ENCODE peak calls at places on chromosomes 4 and X, in ten cellular contexts. O, G, P, F, L, Z, B, Q, E and R are unnamed samples.

GRCh38 chrX:150533863-150534262 is 34.6 kb upstream of the MTM1 start:
- DNase-seq in O (no peak), G (no peak), P (no peak), F (no peak), L (no peak), Z (no peak), B (no peak), Q (no peak), E (no peak), R (no peak)

GRCh38 chrX:70449457-70449966 is 4.9 kb downstream of the DLG3 start:
- DNase-seq in O (no peak), G (no peak), P (no peak), F (no peak), L (no peak), Z (no peak), B (no peak), Q (no peak), E (no peak), R (no peak)

GRCh38 chr4:5052424-5052702 is 1.1 kb downstream of the STK32B start:
- DNase-seq in O (no peak), G (no peak), P (no peak), F (no peak), L (no peak), Z (no peak), B (no peak), Q (no peak), E (no peak), R (peak)

GRCh38 chr4:173214231-173214630 is 45.6 kb downstream of the GALNT7 start:
- DNase-seq in O (no peak), G (no peak), P (no peak), F (no peak), L (no peak), Z (no peak), B (no peak), Q (no peak), E (no peak), R (no peak)

GRCh38 chr4:57373971-57374370 is 263.8 kb upstream of the IGFBP7 start:
- DNase-seq in O (no peak), G (no peak), P (no peak), F (no peak), L (no peak), Z (no peak), B (no peak), Q (no peak), E (no peak), R (no peak)

GRCh38 chrX:1386338-1387127 is 5.4 kb downstream of the SLC25A6 start:
- DNase-seq in O (no peak), G (no peak), P (no peak), F (no peak), L (peak), Z (no peak), B (no peak), Q (no peak), E (no peak), R (peak)

GRCh38 chr4:180909279-180909678 is 1333.9 kb upstream of the TENM3 start:
- DNase-seq in O (peak), G (no peak), P (peak), F (no peak), L (no peak), Z (peak), B (no peak), Q (no peak), E (no peak), R (no peak)

GRCh38 chr4:186190456-186191265 is 706 bp upstream of the CYP4V2 start:
- DNase-seq in O (no peak), G (no peak), P (peak), F (no peak), L (peak), Z (peak), B (no peak), Q (no peak), E (peak), R (peak)

GRCh38 chr4:2891294-2891693 is 47.6 kb downstream of the ADD1 start:
- DNase-seq in O (no peak), G (no peak), P (peak), F (no peak), L (no peak), Z (peak), B (no peak), Q (no peak), E (no peak), R (no peak)

GRCh38 chrX:9341305-9342201 is 123.3 kb upstream of the TBL1X start:
- DNase-seq in O (no peak), G (no peak), P (peak), F (no peak), L (peak), Z (peak), B (peak), Q (peak), E (peak), R (peak)

GRCh38 chrX:23907106-23907495 is 637 bp downstream of the APOO start:
- DNase-seq in O (no peak), G (no peak), P (no peak), F (no peak), L (no peak), Z (no peak), B (no peak), Q (no peak), E (no peak), R (no peak)

GRCh38 chr4:80538276-80538926 is 202.9 kb downstream of the CFAP299 start:
- DNase-seq in O (no peak), G (no peak), P (peak), F (no peak), L (no peak), Z (peak), B (no peak), Q (no peak), E (no peak), R (no peak)

GRCh38 chr4:48243429-48243828 is 26.2 kb downstream of the TEC start:
- DNase-seq in O (no peak), G (no peak), P (no peak), F (no peak), L (no peak), Z (no peak), B (no peak), Q (no peak), E (no peak), R (no peak)

GRCh38 chr4:36716874-36717273 is 435.5 kb downstream of the DTHD1 start:
- DNase-seq in O (no peak), G (no peak), P (peak), F (peak), L (no peak), Z (no peak), B (no peak), Q (no peak), E (no peak), R (no peak)

GRCh38 chr4:56870927-56871326 is 36.8 kb upstream of the REST start:
- DNase-seq in O (no peak), G (peak), P (no peak), F (no peak), L (no peak), Z (peak), B (no peak), Q (no peak), E (no peak), R (no peak)

GRCh38 chr4:3168029-3168428 is 80.9 kb upstream of the MSANTD1 start:
- DNase-seq in O (no peak), G (no peak), P (no peak), F (no peak), L (no peak), Z (peak), B (no peak), Q (no peak), E (no peak), R (no peak)

GRCh38 chrX:69022430-69022829 is 142.8 kb downstream of the PJA1 start:
- DNase-seq in O (no peak), G (no peak), P (no peak), F (no peak), L (no peak), Z (no peak), B (no peak), Q (no peak), E (no peak), R (no peak)